ENCODE peak calls at places on chromosomes 16 and 17, in seven cellular contexts. J is cardiac fibroblast, O is upper lobe of left lung, W is hepatocyte, X is GM04504, Y is upper lobe of right lung, U is heart left ventricle. S is an unnamed sample.

GRCh38 chr17:48244121-48244711 is 136.7 kb downstream of the SNX11 start:
- DNase-seq in J (peak; percentile 54), Y (no peak), U (no peak), X (no peak), W (peak; percentile 65), O (no peak), S (no peak)

GRCh38 chr17:7632492-7632894 is 2.6 kb downstream of the SHBG start:
- DNase-seq in O (peak; percentile 40), X (peak; percentile 15), W (no peak), J (peak; percentile 75), Y (no peak), U (no peak), S (no peak)

GRCh38 chr16:1870365-1871082 is 1.4 kb downstream of the MEIOB start:
- DNase-seq in W (peak; percentile 28), O (peak; percentile 74), J (peak; percentile 86), U (no peak), X (peak; percentile 29), Y (peak; percentile 67), S (no peak)

GRCh38 chr17:6782244-6782643 is 6.2 kb downstream of the FBXO39 start:
- DNase-seq in Y (no peak), O (no peak), U (no peak), J (no peak), X (no peak), W (no peak), S (no peak)

GRCh38 chr16:86725401-86725800 is 147.1 kb downstream of the FOXL1 start:
- DNase-seq in Y (no peak), W (no peak), U (no peak), O (no peak), J (no peak), X (peak; percentile 4), S (no peak)

GRCh38 chr17:45342871-45343526 is 26.2 kb upstream of the MAP3K14 start:
- DNase-seq in O (no peak), X (no peak), U (no peak), W (no peak), J (no peak), Y (peak; percentile 21), S (no peak)

GRCh38 chr16:86520317-86521210 is 10.2 kb downstream of the FOXF1 start:
- DNase-seq in X (no peak), U (peak; percentile 55), J (no peak), Y (no peak), O (no peak), W (no peak), S (no peak)

GRCh38 chr16:72856797-72857196 is 191.1 kb downstream of the ZFHX3 start:
- DNase-seq in X (no peak), O (no peak), J (peak; percentile 40), U (no peak), Y (peak; percentile 47), W (peak; percentile 32), S (no peak)

GRCh38 chr16:3841729-3842508 is 38.6 kb downstream of the CREBBP start:
- DNase-seq in O (no peak), Y (no peak), W (no peak), U (no peak), J (no peak), X (no peak), S (no peak)